ENCODE peak calls at places on chromosome 21, in ten cellular contexts. H is right atrium auricular region, C is HL-60, D is H1, I is choroid plexus epithelial cell, B is GM13976, A is adrenal gland, R is IMR-90, Z is GM20000, L is MM.1S. O is an unnamed sample.

GRCh38 chr21:44255519-44255981 is 6.1 kb downstream of the DNMT3L start:
- DNase-seq in H (no peak), C (no peak), D (no peak), I (peak), B (no peak), A (no peak), R (peak), Z (no peak), L (no peak), O (peak)

GRCh38 chr21:15498455-15498854 is 231.3 kb upstream of the USP25 start:
- DNase-seq in H (no peak), C (no peak), D (no peak), I (no peak), B (no peak), A (no peak), R (no peak), Z (no peak), L (no peak), O (no peak)

GRCh38 chr21:15804247-15804985 is 74.6 kb downstream of the USP25 start:
- DNase-seq in H (no peak), C (peak), D (no peak), I (no peak), B (no peak), A (no peak), R (no peak), Z (no peak), L (no peak), O (no peak)

GRCh38 chr21:38819051-38819718 is 13.5 kb downstream of the ETS2 start:
- DNase-seq in H (no peak), C (no peak), D (no peak), I (no peak), B (no peak), A (no peak), R (no peak), Z (no peak), L (no peak), O (no peak)

GRCh38 chr21:30216041-30216723 is at the start of gene CLDN8:
- DNase-seq in H (no peak), C (no peak), D (no peak), I (no peak), B (no peak), A (no peak), R (no peak), Z (no peak), L (no peak), O (no peak)

GRCh38 chr21:29696947-29697346 is 242.8 kb downstream of the GRIK1 start:
- DNase-seq in H (no peak), C (no peak), D (no peak), I (no peak), B (no peak), A (no peak), R (peak), Z (no peak), L (no peak), O (no peak)

GRCh38 chr21:18049461-18049860 is 195.2 kb upstream of the CHODL start:
- DNase-seq in H (no peak), C (no peak), D (no peak), I (no peak), B (no peak), A (no peak), R (no peak), Z (no peak), L (no peak), O (no peak)

GRCh38 chr21:34649400-34649799 is 19.4 kb upstream of the CLIC6 start:
- DNase-seq in H (peak), C (no peak), D (no peak), I (no peak), B (no peak), A (no peak), R (no peak), Z (no peak), L (peak), O (no peak)

GRCh38 chr21:17513214-17514123 is 626 bp downstream of the CXADR start:
- DNase-seq in H (no peak), C (no peak), D (peak), I (peak), B (peak), A (peak), R (no peak), Z (peak), L (peak), O (peak)

GRCh38 chr21:29332461-29333354 is 34.0 kb downstream of the BACH1 start:
- DNase-seq in H (no peak), C (no peak), D (no peak), I (peak), B (no peak), A (peak), R (peak), Z (no peak), L (no peak), O (no peak)

GRCh38 chr21:34965200-34966174 is 83.6 kb downstream of the RUNX1 start:
- DNase-seq in H (no peak), C (peak), D (no peak), I (peak), B (no peak), A (no peak), R (peak), Z (no peak), L (no peak), O (no peak)

GRCh38 chr21:40146201-40146890 is 279.1 kb downstream of the PCP4 start:
- DNase-seq in H (no peak), C (no peak), D (no peak), I (no peak), B (no peak), A (no peak), R (no peak), Z (no peak), L (no peak), O (no peak)

GRCh38 chr21:21973806-21974205 is 975.6 kb downstream of the NCAM2 start:
- DNase-seq in H (no peak), C (no peak), D (no peak), I (peak), B (no peak), A (no peak), R (no peak), Z (no peak), L (no peak), O (no peak)

GRCh38 chr21:33974513-33975468 is 59.2 kb upstream of the ATP5PO start:
- DNase-seq in H (no peak), C (no peak), D (peak), I (no peak), B (no peak), A (no peak), R (no peak), Z (no peak), L (no peak), O (no peak)

GRCh38 chr21:43921602-43921978 is 56.6 kb downstream of the AGPAT3 start:
- DNase-seq in H (no peak), C (no peak), D (no peak), I (no peak), B (no peak), A (no peak), R (no peak), Z (peak), L (no peak), O (no peak)

GRCh38 chr21:33268736-33269441 is 2.7 kb downstream of the IL10RB start:
- DNase-seq in H (no peak), C (no peak), D (no peak), I (no peak), B (peak), A (no peak), R (no peak), Z (peak), L (peak), O (no peak)

GRCh38 chr21:40567511-40567910 is 279.4 kb downstream of the DSCAM start:
- DNase-seq in H (no peak), C (no peak), D (no peak), I (no peak), B (no peak), A (no peak), R (no peak), Z (no peak), L (no peak), O (no peak)

DNA sequence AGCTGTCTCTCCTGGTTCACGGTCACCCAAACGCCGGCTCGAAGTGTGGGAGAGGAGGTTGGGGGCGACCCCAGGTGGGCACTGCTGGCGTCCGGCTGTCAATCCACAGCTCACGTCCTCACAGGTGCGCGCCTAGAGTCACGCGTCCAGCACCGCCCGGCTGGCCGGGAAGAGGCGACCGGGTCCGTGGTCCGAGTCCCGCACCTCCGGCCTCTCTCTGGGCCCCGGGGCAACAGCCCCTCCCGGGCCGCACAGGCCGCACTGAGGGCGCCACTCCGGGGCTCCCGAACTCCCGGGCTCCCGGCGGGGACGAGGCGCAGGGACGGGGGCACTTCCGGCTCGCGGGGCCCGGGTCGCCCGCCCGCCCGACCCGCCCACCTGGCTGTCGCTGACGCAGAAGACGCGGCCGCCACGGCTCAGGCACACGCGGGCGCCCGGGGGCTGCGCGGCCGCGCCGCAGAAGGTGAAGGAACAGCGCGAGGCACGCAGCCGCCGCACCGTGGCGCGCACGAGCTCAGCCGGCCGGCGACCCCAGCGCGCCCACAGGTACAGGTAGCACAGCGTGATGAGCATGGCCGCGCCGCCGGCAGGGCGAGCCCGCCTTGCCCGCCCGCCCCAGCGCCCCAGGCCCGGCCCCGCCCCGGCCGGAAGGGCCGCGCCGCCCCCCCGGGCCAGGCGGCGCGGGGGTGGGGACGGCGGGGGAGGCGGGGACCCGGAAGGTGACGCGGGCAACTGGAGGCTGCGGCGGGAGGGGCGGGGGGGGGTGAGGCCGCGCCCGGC is at the start of gene HLCS:
- DNase-seq in H (no peak), C (peak), D (peak), I (peak), B (peak), A (peak), R (peak), Z (peak), L (peak), O (peak)
- TF ChIP-seq CTCF in H (peak), C (no peak), D (peak), I (peak), B (peak), A (no peak), R (peak), Z (peak), L (peak), O (no peak)

DNA sequence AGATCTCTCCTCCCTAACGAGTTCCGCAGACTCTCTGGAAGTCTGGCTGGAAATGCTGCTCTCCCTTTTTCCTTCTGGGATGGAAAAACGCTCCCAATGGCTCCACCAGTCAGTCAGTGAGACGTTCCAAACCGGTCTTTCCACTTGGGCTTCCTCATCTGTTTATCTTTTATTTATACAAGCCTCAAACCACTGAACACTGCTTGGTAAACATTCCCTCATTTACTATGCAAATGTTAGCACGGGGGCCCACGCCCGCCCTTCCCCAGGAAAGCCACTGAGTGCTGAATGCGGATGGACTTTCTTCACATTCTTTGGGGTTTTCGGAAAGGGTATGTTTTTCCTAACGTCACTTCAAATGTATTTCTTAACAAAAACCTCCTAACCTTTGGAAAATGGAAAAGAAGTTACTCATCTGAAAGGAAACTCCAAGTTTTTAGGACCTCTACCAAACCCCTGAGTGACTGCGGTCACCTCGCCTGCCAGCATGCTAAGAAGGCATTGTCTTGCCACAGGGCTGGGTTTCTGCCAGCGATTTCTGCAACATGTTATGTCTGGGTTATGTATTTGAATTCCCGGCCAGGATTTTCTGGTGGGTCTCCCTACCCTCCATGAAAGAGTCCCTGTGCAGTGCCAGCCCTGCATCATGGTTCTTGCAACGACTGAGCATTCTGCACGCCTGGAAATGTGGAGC is 14.0 kb upstream of the UMODL1 start:
- DNase-seq in H (no peak), C (no peak), D (no peak), I (peak), B (no peak), A (no peak), R (peak), Z (no peak), L (no peak), O (no peak)
- TF ChIP-seq CTCF in H (no peak), C (no peak), D (no peak), I (no peak), B (no peak), A (no peak), R (no peak), Z (no peak), L (no peak), O (no peak)

GRCh38 chr21:24076179-24076578 is 1531.1 kb downstream of the MRPL39 start:
- DNase-seq in H (no peak), C (no peak), D (no peak), I (peak), B (no peak), A (no peak), R (peak), Z (no peak), L (no peak), O (no peak)
- TF ChIP-seq CTCF in H (peak), C (no peak), D (no peak), I (no peak), B (no peak), A (no peak), R (peak), Z (no peak), L (peak), O (no peak)

DNA sequence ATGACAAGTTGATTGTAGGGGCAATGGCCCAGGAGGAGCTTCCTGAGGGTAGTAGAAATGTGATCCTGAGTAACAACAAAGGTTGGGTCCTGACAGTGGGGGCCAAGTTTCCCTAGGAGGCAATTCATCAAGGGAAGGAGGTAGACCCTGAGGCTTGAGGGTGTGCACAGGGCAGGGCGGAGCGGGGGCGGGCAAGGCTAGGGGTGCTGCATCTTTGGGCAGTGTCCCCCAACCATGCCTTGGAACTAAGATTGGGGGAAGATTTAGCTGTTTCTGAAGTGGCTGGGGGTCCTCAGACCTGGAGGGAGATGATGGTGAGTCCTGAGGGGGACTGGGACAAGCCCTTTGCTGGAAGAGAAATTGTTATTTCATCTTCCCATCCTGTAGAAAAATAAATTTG is 50.9 kb downstream of the HUNK start:
- DNase-seq in H (no peak), C (no peak), D (no peak), I (no peak), B (no peak), A (no peak), R (no peak), Z (no peak), L (no peak), O (no peak)
- TF ChIP-seq CTCF in H (no peak), C (no peak), D (no peak), I (no peak), B (no peak), A (no peak), R (no peak), Z (no peak), L (no peak), O (no peak)

DNA sequence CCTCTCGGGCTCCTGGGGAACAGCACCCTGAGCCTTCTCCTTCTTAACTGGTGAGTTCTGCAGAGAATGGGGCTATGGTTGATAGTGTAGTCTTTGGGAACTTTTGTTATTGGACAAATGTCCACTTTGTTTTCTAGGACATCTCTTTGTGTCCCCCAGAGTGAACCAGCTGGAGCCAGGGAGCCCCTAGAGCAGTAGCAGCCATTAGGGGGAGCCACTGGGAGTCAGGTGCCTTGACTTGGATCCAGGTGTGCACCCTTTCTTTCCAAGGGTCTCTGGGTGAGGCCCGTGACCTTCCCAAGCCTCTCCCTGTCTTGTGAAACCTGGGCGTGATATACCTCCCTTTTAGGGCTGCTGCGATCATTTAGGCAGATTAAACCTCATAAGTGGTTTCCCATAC is 36.9 kb downstream of the ABCG1 start:
- DNase-seq in H (no peak), C (no peak), D (no peak), I (no peak), B (no peak), A (no peak), R (no peak), Z (no peak), L (no peak), O (no peak)
- TF ChIP-seq CTCF in H (no peak), C (no peak), D (peak), I (peak), B (peak), A (no peak), R (no peak), Z (no peak), L (peak), O (no peak)

GRCh38 chr21:24045373-24045772 is 1561.9 kb downstream of the MRPL39 start:
- DNase-seq in H (no peak), C (no peak), D (no peak), I (no peak), B (no peak), A (no peak), R (no peak), Z (no peak), L (no peak), O (no peak)

GRCh38 chr21:24050233-24050632 is 1557.0 kb downstream of the MRPL39 start:
- DNase-seq in H (no peak), C (no peak), D (no peak), I (no peak), B (no peak), A (no peak), R (no peak), Z (no peak), L (no peak), O (no peak)

GRCh38 chr21:24046816-24047443 is 1560.4 kb downstream of the MRPL39 start:
- DNase-seq in H (no peak), C (peak), D (no peak), I (no peak), B (no peak), A (no peak), R (no peak), Z (no peak), L (no peak), O (no peak)

GRCh38 chr21:24042687-24043086 is 1564.6 kb downstream of the MRPL39 start:
- DNase-seq in H (no peak), C (no peak), D (no peak), I (no peak), B (no peak), A (no peak), R (no peak), Z (no peak), L (no peak), O (no peak)

GRCh38 chr21:24045775-24046215 is 1561.5 kb downstream of the MRPL39 start:
- DNase-seq in H (peak), C (peak), D (peak), I (peak), B (no peak), A (peak), R (peak), Z (no peak), L (peak), O (peak)
- TF ChIP-seq CTCF in H (peak), C (peak), D (no peak), I (peak), B (peak), A (peak), R (peak), Z (peak), L (peak), O (peak)

DNA sequence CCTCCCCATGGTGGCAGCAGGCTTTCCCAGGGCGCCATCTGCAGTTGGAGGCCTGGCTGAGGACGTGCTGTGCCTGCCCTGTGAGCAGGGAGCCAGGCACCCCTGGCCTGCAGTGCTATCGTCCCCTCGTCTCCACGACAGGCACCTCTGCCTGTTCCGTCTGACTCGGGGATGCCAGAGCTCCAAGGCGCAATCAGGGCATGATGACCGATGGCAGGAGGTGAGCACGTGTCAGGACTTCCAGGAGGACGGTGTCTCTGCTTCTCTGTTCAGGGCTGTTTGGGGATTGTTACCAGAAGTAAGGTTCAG is 125.2 kb downstream of the PCBP3 start:
- DNase-seq in H (no peak), C (no peak), D (no peak), I (no peak), B (peak), A (no peak), R (no peak), Z (no peak), L (no peak), O (no peak)
- TF ChIP-seq CTCF in H (no peak), C (no peak), D (peak), I (peak), B (no peak), A (no peak), R (peak), Z (no peak), L (peak), O (no peak)

DNA sequence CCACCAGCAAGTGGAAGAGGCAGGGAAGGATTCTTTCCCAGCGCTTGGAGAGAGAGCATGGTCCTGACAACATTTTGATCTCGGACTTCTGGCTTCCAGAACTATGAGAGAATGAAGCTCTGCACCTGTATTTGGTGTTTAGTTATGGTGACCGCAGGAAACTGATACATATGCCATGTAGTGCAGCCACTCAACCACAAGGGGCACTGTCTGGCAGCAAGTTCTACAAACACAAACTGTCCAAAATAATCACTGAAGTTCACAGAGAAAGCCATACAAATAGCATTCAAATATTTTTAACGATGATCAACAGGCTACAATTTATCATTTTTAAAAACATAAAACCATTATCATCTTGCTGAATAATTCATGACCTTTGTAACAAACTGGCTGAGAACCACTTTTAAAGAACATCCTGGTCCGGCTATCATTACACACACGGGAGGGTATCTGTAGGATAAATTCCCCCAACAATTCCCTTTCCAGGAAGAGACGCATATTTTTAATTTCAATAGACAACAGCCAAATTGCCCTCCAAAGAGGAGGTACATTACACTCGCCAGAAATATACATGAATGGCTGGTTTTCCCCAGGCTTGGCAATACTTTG is 9.3 kb upstream of the CBR3 start:
- DNase-seq in H (peak), C (peak), D (peak), I (peak), B (peak), A (peak), R (peak), Z (peak), L (peak), O (peak)
- TF ChIP-seq CTCF in H (peak), C (peak), D (peak), I (peak), B (peak), A (peak), R (peak), Z (peak), L (peak), O (peak)

GRCh38 chr21:45289655-45290515 is 2.2 kb upstream of the POFUT2 start:
- DNase-seq in H (peak), C (no peak), D (peak), I (peak), B (no peak), A (peak), R (peak), Z (no peak), L (no peak), O (no peak)
- TF ChIP-seq CTCF in H (no peak), C (no peak), D (peak), I (peak), B (no peak), A (no peak), R (peak), Z (no peak), L (peak), O (peak)